ENCODE peak calls at places on chromosomes 5 and 9, in four cellular contexts. T is HepG2, F is HCT116, B is SK-N-SH. D is an unnamed sample.

GRCh38 chr9:74557577-74557976 is 60.4 kb downstream of the RORB start:
- DNase-seq in F (no peak), T (no peak), B (no peak), D (no peak)

GRCh38 chr5:87499478-87500410 is 87.0 kb upstream of the CCNH start:
- DNase-seq in B (no peak), F (no peak), T (no peak), D (peak)

GRCh38 chr5:135662104-135662503 is 83.3 kb upstream of the CXCL14 start:
- DNase-seq in T (no peak), F (no peak), B (no peak), D (no peak)

GRCh38 chr9:36847781-36848673 is 186.0 kb downstream of the PAX5 start:
- DNase-seq in F (no peak), T (no peak), B (no peak), D (no peak)

GRCh38 chr5:131635755-131636479 is 888 bp upstream of the RAPGEF6 start:
- DNase-seq in F (no peak), B (peak), T (no peak), D (peak)

GRCh38 chr9:87656485-87656884 is 69.4 kb upstream of the CTSL start:
- DNase-seq in F (no peak), B (no peak), T (no peak), D (no peak)

GRCh38 chr9:84736076-84736475 is 66.5 kb downstream of the NTRK2 start:
- DNase-seq in F (no peak), T (no peak), B (no peak), D (no peak)

GRCh38 chr5:45411971-45412612 is 284.1 kb downstream of the HCN1 start:
- DNase-seq in B (no peak), F (no peak), T (no peak), D (no peak)

GRCh38 chr5:165607026-165607425 is 2101.6 kb downstream of the MAT2B start:
- DNase-seq in B (no peak), T (no peak), F (no peak), D (no peak)

GRCh38 chr9:614421-614820 is 227.1 kb upstream of the DMRT1 start:
- DNase-seq in F (no peak), B (no peak), T (peak), D (no peak)

GRCh38 chr5:16666861-16667481 is 50.2 kb upstream of the RETREG1 start:
- DNase-seq in T (peak), F (no peak), B (peak), D (peak)

GRCh38 chr5:129460121-129460950 is at the start of gene ADAMTS19:
- DNase-seq in F (no peak), T (no peak), B (peak), D (peak)

GRCh38 chr5:39117401-39117800 is 43.2 kb upstream of the RICTOR start:
- DNase-seq in T (no peak), B (no peak), F (no peak), D (no peak)

GRCh38 chr9:89482950-89483349 is 15.0 kb downstream of the SEMA4D start:
- DNase-seq in F (no peak), B (no peak), T (no peak), D (no peak)

GRCh38 chr5:132008961-132009680 is 2.3 kb downstream of the ACSL6 start:
- DNase-seq in B (no peak), T (no peak), F (no peak), D (no peak)

GRCh38 chr5:103505581-103506305 is 56.8 kb downstream of the NUDT12 start:
- DNase-seq in B (no peak), F (no peak), T (no peak), D (no peak)

GRCh38 chr9:101417389-101417788 is 18.2 kb downstream of the ALDOB start:
- DNase-seq in T (no peak), B (no peak), F (no peak), D (no peak)

GRCh38 chr9:121776009-121776738 is 124.7 kb downstream of the DAB2IP start:
- DNase-seq in B (no peak), T (no peak), F (no peak), D (no peak)

GRCh38 chr5:172683696-172684464 is 42.8 kb downstream of the NEURL1B start:
- DNase-seq in B (no peak), T (no peak), F (no peak), D (peak)

GRCh38 chr9:76650692-76651091 is 113.5 kb upstream of the PCA3 start:
- DNase-seq in B (no peak), F (no peak), T (no peak), D (peak)

GRCh38 chr5:132830436-132831094 is at the start of gene SHROOM1:
- DNase-seq in B (peak), T (peak), F (peak), D (peak)

GRCh38 chr5:72358925-72359324 is 38.8 kb downstream of the PTCD2 start:
- DNase-seq in F (no peak), B (no peak), T (no peak), D (no peak)

GRCh38 chr5:149552038-149552494 is 827 bp upstream of the CSNK1A1 start:
- DNase-seq in T (no peak), F (no peak), B (no peak), D (no peak)

GRCh38 chr5:149550267-149550582 is 1.0 kb downstream of the CSNK1A1 start:
- DNase-seq in F (no peak), B (no peak), T (no peak), D (no peak)

GRCh38 chr5:149552761-149553160 is 1.5 kb upstream of the CSNK1A1 start:
- DNase-seq in T (no peak), B (no peak), F (no peak), D (peak)

GRCh38 chr5:149550608-149551226 is 522 bp downstream of the CSNK1A1 start:
- DNase-seq in F (no peak), T (no peak), B (peak), D (no peak)

DNA sequence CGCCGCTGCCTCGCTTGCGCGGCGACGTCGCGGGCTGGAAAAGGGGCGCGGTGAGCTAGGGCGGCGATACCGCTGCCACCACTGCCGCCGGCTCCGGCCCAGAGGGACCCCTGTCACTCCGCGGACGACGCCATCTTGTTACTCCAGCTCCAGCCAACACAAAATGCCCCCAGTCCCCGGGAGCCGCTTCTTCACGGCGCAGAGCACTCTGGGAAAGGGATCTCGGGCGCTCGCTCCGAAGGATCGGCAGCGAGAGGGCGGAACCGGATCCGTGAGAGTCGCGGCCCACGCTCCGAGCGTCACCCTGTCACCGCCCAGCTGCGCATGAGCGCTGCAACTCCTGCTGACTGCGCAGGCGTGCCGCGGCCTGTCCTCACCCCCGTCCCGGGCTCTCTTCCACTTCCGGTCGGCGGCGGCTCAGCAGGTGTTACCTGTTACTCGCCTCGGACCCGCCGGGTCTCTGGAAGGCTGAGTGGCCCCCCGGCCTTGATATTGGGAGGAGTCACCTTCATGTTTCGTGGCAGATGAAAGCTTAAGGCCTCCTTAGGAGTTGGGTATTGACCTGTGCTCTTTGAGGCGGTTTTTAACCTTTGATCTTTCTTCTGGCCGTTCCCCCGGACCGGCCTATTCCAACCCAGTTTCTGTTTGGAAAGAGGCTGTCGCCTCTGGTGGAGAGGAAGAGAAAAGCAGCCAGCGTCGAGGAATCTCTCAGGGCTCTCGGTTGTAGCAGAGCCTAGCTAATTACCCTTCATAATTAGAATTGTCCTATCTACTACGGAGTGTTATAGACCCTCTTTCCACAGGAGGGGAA is at the start of gene CSNK1A1:
- DNase-seq in B (peak), T (peak), F (peak), D (peak)
- TF ChIP-seq REST in B (peak), T (no peak), F (no peak), D (no peak)

GRCh38 chr5:61301345-61301744 is 30.7 kb upstream of the ZSWIM6 start:
- DNase-seq in B (no peak), T (no peak), F (no peak), D (no peak)
- H2AFZ ChIP-seq in B (peak), T (no peak), F (peak), D (peak)

DNA sequence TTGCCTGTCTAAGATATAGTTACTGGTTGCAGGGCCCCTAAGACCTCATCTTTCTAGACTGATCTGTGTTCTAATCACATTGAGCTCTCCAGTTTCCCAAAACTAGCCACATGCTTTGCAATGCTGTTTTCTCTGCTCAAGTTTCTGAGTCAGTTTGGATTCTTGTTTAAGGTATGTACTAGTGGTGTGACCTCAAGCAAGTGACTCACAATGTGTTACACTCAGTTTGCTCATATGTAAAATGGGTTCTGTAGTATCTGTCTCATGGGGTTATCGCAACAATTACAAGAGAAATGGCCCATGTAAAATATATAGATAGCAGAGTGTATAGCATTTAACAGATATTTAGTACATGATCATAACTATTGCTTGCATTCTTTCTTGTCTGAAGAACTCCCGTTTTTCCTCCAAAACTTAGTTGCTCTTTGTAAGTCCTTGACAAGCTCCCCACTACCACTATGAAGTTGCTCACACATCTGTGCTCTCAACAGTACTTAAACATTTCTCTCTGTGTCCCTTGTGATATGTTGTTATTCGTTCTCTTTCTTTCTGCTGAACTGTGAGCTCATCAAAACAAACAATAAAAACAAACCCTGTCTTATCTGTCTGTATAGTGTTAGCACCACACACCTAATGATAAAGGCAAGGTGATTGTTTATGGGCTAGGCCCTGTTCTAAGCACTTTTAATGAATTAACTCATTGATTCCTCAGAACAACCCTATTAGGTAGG is 153.2 kb upstream of the ELL2 start:
- DNase-seq in B (no peak), F (no peak), T (no peak), D (no peak)
- TF ChIP-seq REST in B (no peak), F (no peak), T (no peak), D (no peak)

GRCh38 chr5:150604010-150604409 is 36.5 kb upstream of the SYNPO start:
- DNase-seq in T (no peak), F (no peak), B (no peak), D (no peak)
- H2AFZ ChIP-seq in T (no peak), F (no peak), B (no peak), D (no peak)

DNA sequence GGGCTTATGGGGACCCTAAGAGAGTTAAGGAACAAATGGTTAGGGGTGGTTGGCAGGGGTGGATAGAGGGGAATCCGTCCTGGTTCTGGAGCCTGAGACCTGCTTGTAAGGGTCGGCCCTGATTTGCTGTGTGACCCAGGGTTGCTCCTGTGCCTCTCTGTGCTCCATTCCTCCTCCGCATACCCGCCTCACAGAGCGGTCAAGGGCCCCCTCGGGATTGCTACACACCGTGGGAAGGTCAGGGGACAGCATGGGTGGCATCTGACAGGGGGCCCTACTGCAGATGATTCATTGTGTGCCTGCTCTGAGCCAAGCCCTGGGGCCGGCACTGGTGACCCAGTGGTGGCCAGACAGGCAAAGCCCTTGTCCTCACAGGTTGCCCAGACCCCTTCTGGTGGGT is 162.3 kb downstream of the GAPVD1 start:
- DNase-seq in F (no peak), T (no peak), B (no peak), D (no peak)
- TF ChIP-seq REST in F (no peak), T (no peak), B (no peak), D (no peak)

GRCh38 chr5:84384604-84385575 is at the start of gene EDIL3:
- DNase-seq in T (no peak), B (peak), F (no peak), D (peak)
- H2AFZ ChIP-seq in T (no peak), B (peak), F (no peak), D (peak)

GRCh38 chr9:37969130-37969529 is 65.2 kb upstream of the SLC25A51 start:
- DNase-seq in T (peak), B (no peak), F (no peak), D (no peak)

GRCh38 chr9:37971107-37971459 is 67.2 kb upstream of the SLC25A51 start:
- DNase-seq in F (no peak), T (no peak), B (no peak), D (no peak)

GRCh38 chr9:37969558-37970300 is 65.8 kb upstream of the SLC25A51 start:
- DNase-seq in T (no peak), B (no peak), F (no peak), D (no peak)

GRCh38 chr9:37971691-37972090 is 67.8 kb upstream of the SLC25A51 start:
- DNase-seq in B (no peak), T (no peak), F (no peak), D (no peak)

DNA sequence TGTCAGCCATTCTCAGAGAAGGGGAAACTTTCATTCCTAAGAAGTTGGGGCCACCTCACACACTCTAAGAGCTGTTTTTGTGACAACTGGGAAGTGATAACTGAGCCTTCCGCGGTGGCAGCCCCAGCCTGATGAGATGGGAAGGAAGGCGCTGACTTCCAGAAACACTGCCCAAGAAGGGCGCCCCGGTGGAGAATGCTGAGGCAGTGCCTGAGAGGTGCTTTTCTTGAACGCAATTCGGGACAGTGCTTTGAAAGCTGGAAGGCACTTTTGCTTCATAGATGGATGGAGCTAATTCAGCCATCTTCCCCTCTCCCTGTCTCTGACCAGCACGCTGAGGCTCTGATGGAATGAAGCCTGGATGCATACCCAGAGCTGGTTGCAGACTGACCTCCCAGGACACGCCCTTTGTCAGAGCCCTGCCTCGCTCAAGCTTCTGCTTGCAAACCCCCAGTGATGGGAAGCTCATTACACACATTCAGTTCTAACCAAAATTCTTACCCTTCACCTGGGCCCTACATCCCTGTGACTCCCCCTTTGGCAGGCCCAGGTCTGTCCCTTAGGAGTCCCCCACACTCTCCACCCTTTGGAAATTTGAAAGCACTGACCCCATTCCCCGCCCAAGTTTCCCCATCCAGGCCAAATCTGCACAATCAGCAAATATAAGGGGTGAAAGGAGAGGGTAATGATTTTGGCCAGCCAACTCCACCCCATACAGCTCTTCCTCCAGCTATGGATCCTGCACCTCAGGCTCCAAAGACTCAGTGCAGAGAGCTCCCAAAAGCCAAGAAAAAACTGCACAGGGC is 66.6 kb upstream of the SLC25A51 start:
- DNase-seq in T (no peak), F (no peak), B (no peak), D (no peak)
- TF ChIP-seq REST in T (no peak), F (no peak), B (no peak), D (no peak)

GRCh38 chr5:77637170-77638074 is 1.1 kb downstream of the OTP start:
- DNase-seq in F (no peak), T (no peak), B (peak), D (peak)

GRCh38 chr5:77635073-77635472 is 3.4 kb downstream of the OTP start:
- DNase-seq in B (no peak), F (no peak), T (no peak), D (no peak)

GRCh38 chr5:77635617-77636422 is 2.7 kb downstream of the OTP start:
- DNase-seq in F (no peak), T (no peak), B (peak), D (peak)

GRCh38 chr5:77638204-77638762 is at the start of gene OTP:
- DNase-seq in T (no peak), F (no peak), B (peak), D (no peak)

GRCh38 chr5:77636423-77637169 is 1.9 kb downstream of the OTP start:
- DNase-seq in F (no peak), B (peak), T (no peak), D (peak)
- H2AFZ ChIP-seq in F (no peak), B (no peak), T (no peak), D (no peak)

GRCh38 chr9:136995370-136995769 is 998 bp downstream of the CLIC3 start:
- DNase-seq in F (no peak), B (no peak), T (no peak), D (no peak)

GRCh38 chr9:136994180-136994884 is 2.0 kb downstream of the CLIC3 start:
- DNase-seq in T (no peak), B (no peak), F (no peak), D (peak)

GRCh38 chr9:136994885-136995224 is 1.5 kb downstream of the CLIC3 start:
- DNase-seq in B (no peak), T (no peak), F (no peak), D (peak)

GRCh38 chr9:136991993-136992818 is at the start of gene PAXX:
- DNase-seq in T (peak), F (peak), B (peak), D (peak)

DNA sequence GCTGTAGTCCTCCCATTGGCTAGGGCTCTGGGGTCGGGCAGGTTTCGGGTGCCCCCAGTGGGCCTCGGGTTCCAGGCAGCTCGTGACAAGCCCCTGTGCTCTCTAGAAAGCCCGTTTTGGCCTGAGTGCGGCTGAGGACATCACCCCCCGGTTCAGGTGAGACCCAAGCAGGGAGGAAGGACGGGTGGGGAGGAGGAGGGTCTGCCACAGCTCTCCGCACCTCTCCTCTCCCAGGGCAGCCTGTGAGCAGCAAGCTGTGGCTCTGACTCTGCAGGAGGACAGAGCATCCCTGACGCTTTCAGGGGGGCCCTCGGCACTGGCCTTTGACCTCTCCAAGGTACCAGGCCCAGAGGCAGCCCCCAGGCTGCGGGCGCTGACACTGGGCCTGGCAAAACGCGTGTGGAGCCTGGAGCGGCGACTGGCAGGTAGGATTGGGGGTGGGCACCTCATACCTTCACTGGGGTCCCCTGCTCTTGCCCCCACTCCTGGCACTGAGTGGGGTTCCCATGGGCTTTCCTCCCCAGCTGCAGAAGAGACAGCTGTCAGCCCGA is 672 bp downstream of the PAXX start:
- DNase-seq in F (no peak), B (no peak), T (no peak), D (no peak)
- TF ChIP-seq REST in F (no peak), B (peak), T (no peak), D (no peak)